ENCODE peak calls at places on chromosome X, in four cellular contexts. One of them, this sample, is unnamed.
A peak's percentile ranks its signal among the peaks of the same experiment; 100 is the strongest.

GRCh38 chrX:97155809-97156208 is 272.1 kb downstream of the RPA4 start:
- DNase-seq in NCI-H2081: no peak
- DNase-seq in activated gamma-delta T cell: no peak
- DNase-seq in activated CD8-positive, alpha-beta memory T cell treated with anti-CD3 and anti-CD28 coated beads for 48 hours: no peak
- DNase-seq in this sample: no peak

GRCh38 chrX:41933546-41933945 is 10.2 kb upstream of the CASK start:
- DNase-seq in activated CD8-positive, alpha-beta memory T cell treated with anti-CD3 and anti-CD28 coated beads for 48 hours: no peak
- DNase-seq in NCI-H2081: no peak
- DNase-seq in activated gamma-delta T cell: no peak
- DNase-seq in this sample: no peak

GRCh38 chrX:5829060-5829459 is 399.6 kb downstream of the NLGN4X start:
- DNase-seq in activated gamma-delta T cell: no peak
- DNase-seq in activated CD8-positive, alpha-beta memory T cell treated with anti-CD3 and anti-CD28 coated beads for 48 hours: no peak
- DNase-seq in NCI-H2081: no peak
- DNase-seq in this sample: peak; percentile 47

GRCh38 chrX:152819732-152820131 is 10.8 kb downstream of the CETN2 start:
- DNase-seq in activated gamma-delta T cell: no peak
- DNase-seq in activated CD8-positive, alpha-beta memory T cell treated with anti-CD3 and anti-CD28 coated beads for 48 hours: no peak
- DNase-seq in NCI-H2081: no peak
- DNase-seq in this sample: no peak

GRCh38 chrX:70455366-70456202 is 10.9 kb downstream of the DLG3 start:
- DNase-seq in NCI-H2081: peak; percentile 31
- DNase-seq in activated gamma-delta T cell: no peak
- DNase-seq in activated CD8-positive, alpha-beta memory T cell treated with anti-CD3 and anti-CD28 coated beads for 48 hours: no peak
- DNase-seq in this sample: peak; percentile 52

GRCh38 chrX:102835504-102836146 is 101.4 kb upstream of the RAB40AL start:
- DNase-seq in NCI-H2081: no peak
- DNase-seq in activated CD8-positive, alpha-beta memory T cell treated with anti-CD3 and anti-CD28 coated beads for 48 hours: no peak
- DNase-seq in activated gamma-delta T cell: no peak
- DNase-seq in this sample: no peak

GRCh38 chrX:120536056-120536455 is 24.7 kb downstream of the CUL4B start:
- DNase-seq in activated CD8-positive, alpha-beta memory T cell treated with anti-CD3 and anti-CD28 coated beads for 48 hours: no peak
- DNase-seq in activated gamma-delta T cell: no peak
- DNase-seq in NCI-H2081: no peak
- DNase-seq in this sample: no peak

GRCh38 chrX:99722094-99722493 is 688.0 kb downstream of the PCDH19 start:
- DNase-seq in activated CD8-positive, alpha-beta memory T cell treated with anti-CD3 and anti-CD28 coated beads for 48 hours: no peak
- DNase-seq in NCI-H2081: no peak
- DNase-seq in activated gamma-delta T cell: no peak
- DNase-seq in this sample: no peak

GRCh38 chrX:55715847-55716246 is 1.7 kb upstream of the RRAGB start:
- DNase-seq in NCI-H2081: no peak
- DNase-seq in activated CD8-positive, alpha-beta memory T cell treated with anti-CD3 and anti-CD28 coated beads for 48 hours: no peak
- DNase-seq in activated gamma-delta T cell: no peak
- DNase-seq in this sample: no peak